ENCODE peak calls at places on chromosomes 2 and 18, in five cellular contexts. G is IMR-90, S is neuronal stem cell, L is H1, Y is mesenchymal stem cell. E is an unnamed sample.

GRCh38 chr2:201697899-201698298 is 545 bp downstream of the MPP4 start:
- DNase-seq in L (no peak), Y (peak), G (peak), S (no peak), E (peak)

GRCh38 chr2:72538486-72538885 is 287.3 kb downstream of the EXOC6B start:
- DNase-seq in S (no peak), L (no peak), Y (no peak), G (no peak), E (no peak)

GRCh38 chr18:40046596-40046995 is 1908.4 kb upstream of the PIK3C3 start:
- DNase-seq in L (no peak), Y (no peak), G (no peak), S (no peak), E (no peak)

GRCh38 chr2:196954001-196954400 is 27.5 kb upstream of the PGAP1 start:
- DNase-seq in L (no peak), G (no peak), S (no peak), Y (no peak), E (no peak)

GRCh38 chr2:211487746-211488145 is 931.3 kb downstream of the CPS1 start:
- DNase-seq in L (no peak), Y (no peak), G (no peak), S (peak), E (no peak)

GRCh38 chr18:50973367-50974126 is 5.7 kb downstream of the ELAC1 start:
- DNase-seq in G (peak), S (no peak), L (no peak), Y (peak), E (peak)

GRCh38 chr2:152348388-152348787 is 13.4 kb downstream of the FMNL2 start:
- DNase-seq in L (no peak), G (peak), Y (peak), S (no peak), E (peak)

GRCh38 chr2:68230246-68231060 is 21.9 kb downstream of the PPP3R1 start:
- DNase-seq in S (no peak), L (no peak), Y (peak), G (peak), E (no peak)

GRCh38 chr2:219433666-219434467 is 776 bp upstream of the SPEG start:
- DNase-seq in G (peak), S (no peak), Y (peak), L (peak), E (peak)

GRCh38 chr2:203915256-203915655 is 21.3 kb upstream of the ICOS start:
- DNase-seq in G (no peak), Y (no peak), S (no peak), L (no peak), E (no peak)

GRCh38 chr2:203916756-203917155 is 19.8 kb upstream of the ICOS start:
- DNase-seq in G (no peak), Y (no peak), S (no peak), L (no peak), E (no peak)

GRCh38 chr2:203918264-203918663 is 18.3 kb upstream of the ICOS start:
- DNase-seq in S (no peak), L (no peak), G (no peak), Y (no peak), E (no peak)

GRCh38 chr2:203913947-203914346 is 22.6 kb upstream of the ICOS start:
- DNase-seq in G (no peak), L (no peak), S (no peak), Y (no peak), E (no peak)

DNA sequence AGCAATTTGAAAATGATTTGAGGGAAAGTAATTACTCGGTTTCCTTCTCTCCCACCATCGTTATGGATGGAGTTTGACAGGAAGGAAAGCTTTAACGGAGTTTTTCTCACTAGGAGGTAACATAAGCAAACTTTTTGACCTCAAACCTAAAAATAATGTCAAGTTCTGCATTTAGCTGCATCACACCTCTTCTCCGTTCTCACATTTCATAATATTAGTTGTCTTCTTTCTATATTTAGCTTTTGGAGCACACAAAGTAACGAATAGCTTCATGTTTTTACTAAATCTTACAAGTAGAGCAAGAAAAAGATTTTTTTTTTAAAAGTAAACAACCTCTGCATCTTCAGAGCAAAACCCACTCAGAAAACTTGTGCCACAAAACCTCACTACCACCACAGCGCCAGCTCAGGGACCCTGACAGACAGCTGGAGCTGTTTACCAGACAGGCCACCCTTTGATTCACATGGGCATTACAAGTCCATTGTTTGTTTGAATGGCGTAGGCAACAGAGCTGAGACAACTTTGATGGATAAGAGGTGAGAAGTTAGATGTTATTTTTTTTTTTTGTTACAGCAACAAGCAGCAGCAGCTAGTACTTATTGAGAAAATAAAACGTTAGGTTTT is 21.9 kb upstream of the ICOS start:
- DNase-seq in L (no peak), S (no peak), G (no peak), Y (no peak), E (no peak)
- H2AFZ ChIP-seq in L (no peak), S (no peak), G (no peak), Y (no peak), E (no peak)

GRCh38 chr18:28086530-28087172 is 90.3 kb downstream of the CDH2 start:
- DNase-seq in Y (no peak), L (no peak), G (peak), S (peak), E (no peak)

GRCh38 chr18:28087173-28087563 is 89.8 kb downstream of the CDH2 start:
- DNase-seq in G (no peak), S (peak), Y (no peak), L (no peak), E (no peak)

GRCh38 chr18:28091197-28091596 is 85.7 kb downstream of the CDH2 start:
- DNase-seq in L (no peak), Y (no peak), S (no peak), G (no peak), E (no peak)

DNA sequence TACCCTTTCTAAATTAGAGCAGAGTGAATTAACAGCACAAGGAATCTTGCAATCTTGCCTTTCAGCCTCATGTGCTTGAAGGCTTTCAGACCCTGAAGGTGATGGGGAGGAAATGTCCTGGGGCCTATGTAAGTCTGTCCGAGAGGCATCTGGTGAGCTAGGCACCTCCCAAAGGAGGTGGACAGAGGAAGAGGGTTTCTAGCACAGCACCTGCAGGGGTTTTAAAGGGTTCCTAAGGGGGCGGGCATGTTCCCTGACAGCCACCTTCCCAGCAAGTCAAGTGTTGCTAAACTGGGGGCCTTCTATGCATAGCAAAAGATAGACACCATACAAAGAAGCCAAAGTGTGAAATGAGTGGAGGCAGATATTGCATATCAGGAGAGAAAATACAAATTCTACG is 88.5 kb downstream of the CDH2 start:
- DNase-seq in S (no peak), L (no peak), G (no peak), Y (no peak), E (no peak)
- H3K4me3 ChIP-seq in S (no peak), L (no peak), G (no peak), Y (no peak), E (no peak)

DNA sequence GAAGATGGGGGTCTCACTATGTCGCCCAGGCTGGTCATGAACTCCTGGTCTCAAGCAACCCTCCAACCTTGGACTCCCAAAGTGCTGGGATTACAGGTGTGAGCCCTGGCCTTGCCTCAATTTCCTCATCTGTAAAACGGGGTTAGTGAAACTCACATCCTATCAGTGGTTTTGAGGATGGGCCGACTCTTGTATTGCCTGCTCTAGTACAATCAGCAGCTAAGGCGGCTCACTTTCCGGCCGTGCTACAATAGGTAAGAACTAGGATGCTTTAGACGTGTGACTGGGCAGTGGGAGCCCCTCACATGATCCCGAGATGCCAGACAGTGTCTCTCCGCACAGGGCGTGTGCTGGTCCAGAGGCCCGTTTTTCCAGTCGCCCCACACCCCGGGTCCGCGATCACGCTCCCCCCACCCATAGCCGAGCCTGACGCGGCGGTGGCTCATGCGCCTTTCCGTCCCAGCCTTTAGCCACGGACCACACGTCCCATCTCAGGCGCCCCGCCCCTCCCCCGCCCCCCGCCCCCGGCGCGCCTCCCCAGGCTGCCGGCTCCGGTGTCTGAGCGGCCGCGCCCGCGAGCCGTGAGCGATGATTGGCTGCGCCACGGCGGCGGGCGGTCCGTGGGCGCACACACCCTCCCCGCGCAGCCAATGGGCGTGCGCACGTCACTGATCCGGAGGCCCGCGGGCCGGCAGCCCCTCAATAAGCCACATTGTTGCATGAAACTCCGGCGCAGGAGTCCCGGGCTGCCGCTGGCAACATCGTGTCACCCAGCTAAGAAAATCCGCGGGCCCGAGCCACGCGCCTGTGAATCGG is at the start of gene HK2:
- DNase-seq in G (peak), S (peak), L (peak), Y (peak), E (peak)
- H2BK5ac ChIP-seq in G (peak), S (peak), L (peak), Y (no peak), E (peak)

GRCh38 chr2:194826241-194826640 is 830.8 kb upstream of the SLC39A10 start:
- DNase-seq in L (no peak), G (no peak), S (no peak), Y (peak), E (no peak)
- H2AFZ ChIP-seq in L (no peak), G (no peak), S (peak), Y (no peak), E (no peak)

DNA sequence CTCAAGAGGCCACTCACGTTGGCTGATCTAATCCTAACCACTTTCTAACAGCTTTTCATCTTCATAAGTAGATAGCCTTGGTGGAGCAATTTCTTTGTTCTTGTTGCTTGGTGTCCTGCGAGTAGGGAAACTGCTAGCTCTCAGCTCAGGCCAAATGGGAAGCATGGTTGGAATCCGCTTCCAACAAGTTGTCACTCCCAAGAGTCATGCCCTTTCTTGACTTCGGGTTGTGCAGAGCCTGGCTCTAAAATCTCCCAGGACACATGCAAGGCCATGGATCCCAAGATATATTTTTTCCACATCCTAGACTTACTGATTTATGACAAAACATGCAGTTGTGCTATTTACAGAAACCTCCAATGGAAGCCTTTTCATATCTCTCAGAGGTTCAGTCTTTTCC is 7.3 kb upstream of the MATN3 start:
- DNase-seq in G (no peak), Y (no peak), S (no peak), L (no peak), E (no peak)
- H3K4me3 ChIP-seq in G (no peak), Y (no peak), S (no peak), L (no peak), E (no peak)

GRCh38 chr18:8893628-8894231 is 188.4 kb downstream of the MTCL1 start:
- DNase-seq in S (no peak), G (no peak), Y (no peak), L (no peak), E (no peak)

GRCh38 chr18:8893221-8893620 is 187.9 kb downstream of the MTCL1 start:
- DNase-seq in Y (no peak), G (no peak), L (no peak), S (no peak), E (no peak)

GRCh38 chr18:8889479-8889878 is 184.1 kb downstream of the MTCL1 start:
- DNase-seq in G (peak), Y (peak), L (no peak), S (no peak), E (no peak)

GRCh38 chr18:8894823-8895222 is 189.5 kb downstream of the MTCL1 start:
- DNase-seq in S (no peak), L (no peak), Y (no peak), G (no peak), E (no peak)

DNA sequence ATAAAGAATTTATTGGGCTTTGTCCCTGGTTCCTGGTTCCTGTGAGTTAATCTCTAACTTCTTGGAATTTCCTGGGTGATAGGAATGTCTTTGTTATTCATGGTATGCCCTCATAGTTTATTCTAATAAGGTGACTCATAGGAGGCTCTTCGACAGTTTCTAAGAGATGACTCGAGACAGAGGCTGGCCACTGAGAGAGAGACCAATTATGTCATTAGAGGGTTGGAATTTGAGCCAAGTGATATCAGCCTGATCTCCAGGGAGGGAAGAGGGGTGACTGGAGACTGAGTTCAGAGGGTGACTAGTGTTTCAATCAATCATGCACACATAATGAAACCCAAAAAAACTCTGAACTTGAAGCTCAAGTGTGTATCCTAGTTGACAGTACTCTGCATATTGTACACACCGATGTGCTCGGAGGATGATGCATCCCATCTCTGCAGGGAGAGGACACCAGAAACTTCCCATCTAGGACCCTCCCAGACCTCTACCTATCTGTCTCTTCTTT is 185.7 kb downstream of the MTCL1 start:
- DNase-seq in G (peak), L (no peak), Y (peak), S (peak), E (peak)
- H2BK5ac ChIP-seq in G (peak), L (peak), Y (no peak), S (no peak), E (no peak)

E was measured in trophoblast cell.